ENCODE peak calls at places on chromosomes 7 and 10, in eight cellular contexts. One of them, this sample, is unnamed.

GRCh38 chr10:51857326-51857725 is 157.9 kb upstream of the CSTF2T start:
- DNase-seq in psoas muscle: no peak
- DNase-seq in stimulated activated CD4-positive, alpha-beta T cell treated with anti-CD3 and anti-CD28 coated beads, Interleukin-1b, Interleukin-23, amount 100 ng/mL, for 1 hour: no peak
- DNase-seq in activated T-cell treated with anti-CD3 and anti-CD28 coated beads, Interleukin-2, amount 50 U/mL, for 1 hour: no peak
- DNase-seq in iPS-NIHi11: no peak
- DNase-seq in mammary epithelial cell: no peak
- DNase-seq in activated effector memory CD4-positive, alpha-beta T cell treated with anti-CD3 and anti-CD28 coated beads, Interleukin-2, amount 50 U/mL, for 16 hours: no peak
- DNase-seq in NAMALWA: no peak
- DNase-seq in this sample: no peak

GRCh38 chr10:9331583-9332008 is 1277.1 kb downstream of the GATA3 start:
- DNase-seq in psoas muscle: no peak
- DNase-seq in stimulated activated CD4-positive, alpha-beta T cell treated with anti-CD3 and anti-CD28 coated beads, Interleukin-1b, Interleukin-23, amount 100 ng/mL, for 1 hour: no peak
- DNase-seq in activated T-cell treated with anti-CD3 and anti-CD28 coated beads, Interleukin-2, amount 50 U/mL, for 1 hour: no peak
- DNase-seq in iPS-NIHi11: peak; percentile 60
- DNase-seq in mammary epithelial cell: peak; percentile 18
- DNase-seq in activated effector memory CD4-positive, alpha-beta T cell treated with anti-CD3 and anti-CD28 coated beads, Interleukin-2, amount 50 U/mL, for 16 hours: no peak
- DNase-seq in NAMALWA: peak; percentile 69
- DNase-seq in this sample: no peak

GRCh38 chr10:129918836-129919235 is 45.2 kb downstream of the EBF3 start:
- DNase-seq in psoas muscle: no peak
- DNase-seq in stimulated activated CD4-positive, alpha-beta T cell treated with anti-CD3 and anti-CD28 coated beads, Interleukin-1b, Interleukin-23, amount 100 ng/mL, for 1 hour: no peak
- DNase-seq in activated T-cell treated with anti-CD3 and anti-CD28 coated beads, Interleukin-2, amount 50 U/mL, for 1 hour: no peak
- DNase-seq in iPS-NIHi11: no peak
- DNase-seq in mammary epithelial cell: no peak
- DNase-seq in activated effector memory CD4-positive, alpha-beta T cell treated with anti-CD3 and anti-CD28 coated beads, Interleukin-2, amount 50 U/mL, for 16 hours: peak; percentile 59
- DNase-seq in NAMALWA: no peak
- DNase-seq in this sample: no peak

GRCh38 chr10:31947144-31947926 is 18.7 kb upstream of the ARHGAP12 start:
- DNase-seq in psoas muscle: no peak
- DNase-seq in stimulated activated CD4-positive, alpha-beta T cell treated with anti-CD3 and anti-CD28 coated beads, Interleukin-1b, Interleukin-23, amount 100 ng/mL, for 1 hour: no peak
- DNase-seq in activated T-cell treated with anti-CD3 and anti-CD28 coated beads, Interleukin-2, amount 50 U/mL, for 1 hour: no peak
- DNase-seq in iPS-NIHi11: peak; percentile 38
- DNase-seq in mammary epithelial cell: peak; percentile 84
- DNase-seq in activated effector memory CD4-positive, alpha-beta T cell treated with anti-CD3 and anti-CD28 coated beads, Interleukin-2, amount 50 U/mL, for 16 hours: no peak
- DNase-seq in NAMALWA: peak; percentile 61
- DNase-seq in this sample: no peak

GRCh38 chr7:111089822-111090426 is 1.0 kb upstream of the LRRN3 start:
- DNase-seq in psoas muscle: no peak
- DNase-seq in stimulated activated CD4-positive, alpha-beta T cell treated with anti-CD3 and anti-CD28 coated beads, Interleukin-1b, Interleukin-23, amount 100 ng/mL, for 1 hour: no peak
- DNase-seq in activated T-cell treated with anti-CD3 and anti-CD28 coated beads, Interleukin-2, amount 50 U/mL, for 1 hour: no peak
- DNase-seq in iPS-NIHi11: peak; percentile 47
- DNase-seq in mammary epithelial cell: peak; percentile 24
- DNase-seq in activated effector memory CD4-positive, alpha-beta T cell treated with anti-CD3 and anti-CD28 coated beads, Interleukin-2, amount 50 U/mL, for 16 hours: no peak
- DNase-seq in NAMALWA: peak; percentile 75
- DNase-seq in this sample: no peak

GRCh38 chr7:44084695-44085094 is 2.4 kb upstream of the POLM start:
- DNase-seq in psoas muscle: no peak
- DNase-seq in stimulated activated CD4-positive, alpha-beta T cell treated with anti-CD3 and anti-CD28 coated beads, Interleukin-1b, Interleukin-23, amount 100 ng/mL, for 1 hour: no peak
- DNase-seq in activated T-cell treated with anti-CD3 and anti-CD28 coated beads, Interleukin-2, amount 50 U/mL, for 1 hour: no peak
- DNase-seq in iPS-NIHi11: no peak
- DNase-seq in mammary epithelial cell: no peak
- DNase-seq in activated effector memory CD4-positive, alpha-beta T cell treated with anti-CD3 and anti-CD28 coated beads, Interleukin-2, amount 50 U/mL, for 16 hours: no peak
- DNase-seq in NAMALWA: no peak
- DNase-seq in this sample: no peak

GRCh38 chr7:108210796-108211195 is 80.6 kb upstream of the LAMB4 start:
- DNase-seq in psoas muscle: no peak
- DNase-seq in stimulated activated CD4-positive, alpha-beta T cell treated with anti-CD3 and anti-CD28 coated beads, Interleukin-1b, Interleukin-23, amount 100 ng/mL, for 1 hour: no peak
- DNase-seq in activated T-cell treated with anti-CD3 and anti-CD28 coated beads, Interleukin-2, amount 50 U/mL, for 1 hour: no peak
- DNase-seq in iPS-NIHi11: no peak
- DNase-seq in mammary epithelial cell: peak; percentile 57
- DNase-seq in activated effector memory CD4-positive, alpha-beta T cell treated with anti-CD3 and anti-CD28 coated beads, Interleukin-2, amount 50 U/mL, for 16 hours: no peak
- DNase-seq in NAMALWA: no peak
- DNase-seq in this sample: no peak

GRCh38 chr10:81081887-81082620 is 544.4 kb downstream of the SH2D4B start:
- DNase-seq in psoas muscle: no peak
- DNase-seq in stimulated activated CD4-positive, alpha-beta T cell treated with anti-CD3 and anti-CD28 coated beads, Interleukin-1b, Interleukin-23, amount 100 ng/mL, for 1 hour: no peak
- DNase-seq in activated T-cell treated with anti-CD3 and anti-CD28 coated beads, Interleukin-2, amount 50 U/mL, for 1 hour: no peak
- DNase-seq in iPS-NIHi11: peak; percentile 16
- DNase-seq in mammary epithelial cell: peak; percentile 0
- DNase-seq in activated effector memory CD4-positive, alpha-beta T cell treated with anti-CD3 and anti-CD28 coated beads, Interleukin-2, amount 50 U/mL, for 16 hours: no peak
- DNase-seq in NAMALWA: peak; percentile 43
- DNase-seq in this sample: no peak

GRCh38 chr7:32299133-32299702 is 191.0 kb downstream of the LSM5 start:
- DNase-seq in psoas muscle: peak; percentile 62
- DNase-seq in stimulated activated CD4-positive, alpha-beta T cell treated with anti-CD3 and anti-CD28 coated beads, Interleukin-1b, Interleukin-23, amount 100 ng/mL, for 1 hour: no peak
- DNase-seq in activated T-cell treated with anti-CD3 and anti-CD28 coated beads, Interleukin-2, amount 50 U/mL, for 1 hour: no peak
- DNase-seq in iPS-NIHi11: peak; percentile 49
- DNase-seq in mammary epithelial cell: no peak
- DNase-seq in activated effector memory CD4-positive, alpha-beta T cell treated with anti-CD3 and anti-CD28 coated beads, Interleukin-2, amount 50 U/mL, for 16 hours: no peak
- DNase-seq in NAMALWA: no peak
- DNase-seq in this sample: no peak

GRCh38 chr7:96826089-96826488 is 116.4 kb upstream of the SEM1 start:
- DNase-seq in psoas muscle: no peak
- DNase-seq in stimulated activated CD4-positive, alpha-beta T cell treated with anti-CD3 and anti-CD28 coated beads, Interleukin-1b, Interleukin-23, amount 100 ng/mL, for 1 hour: no peak
- DNase-seq in activated T-cell treated with anti-CD3 and anti-CD28 coated beads, Interleukin-2, amount 50 U/mL, for 1 hour: no peak
- DNase-seq in iPS-NIHi11: no peak
- DNase-seq in mammary epithelial cell: no peak
- DNase-seq in activated effector memory CD4-positive, alpha-beta T cell treated with anti-CD3 and anti-CD28 coated beads, Interleukin-2, amount 50 U/mL, for 16 hours: no peak
- DNase-seq in NAMALWA: no peak
- DNase-seq in this sample: no peak

GRCh38 chr7:132430863-132431822 is 145.1 kb downstream of the PLXNA4 start:
- DNase-seq in psoas muscle: no peak
- DNase-seq in stimulated activated CD4-positive, alpha-beta T cell treated with anti-CD3 and anti-CD28 coated beads, Interleukin-1b, Interleukin-23, amount 100 ng/mL, for 1 hour: no peak
- DNase-seq in activated T-cell treated with anti-CD3 and anti-CD28 coated beads, Interleukin-2, amount 50 U/mL, for 1 hour: peak; percentile 36
- DNase-seq in iPS-NIHi11: no peak
- DNase-seq in mammary epithelial cell: peak; percentile 25
- DNase-seq in activated effector memory CD4-positive, alpha-beta T cell treated with anti-CD3 and anti-CD28 coated beads, Interleukin-2, amount 50 U/mL, for 16 hours: no peak
- DNase-seq in NAMALWA: no peak
- DNase-seq in this sample: peak; percentile 31

GRCh38 chr7:2195403-2196246 is 37.1 kb downstream of the MAD1L1 start:
- DNase-seq in psoas muscle: peak; percentile 77
- DNase-seq in stimulated activated CD4-positive, alpha-beta T cell treated with anti-CD3 and anti-CD28 coated beads, Interleukin-1b, Interleukin-23, amount 100 ng/mL, for 1 hour: no peak
- DNase-seq in activated T-cell treated with anti-CD3 and anti-CD28 coated beads, Interleukin-2, amount 50 U/mL, for 1 hour: no peak
- DNase-seq in iPS-NIHi11: no peak
- DNase-seq in mammary epithelial cell: no peak
- DNase-seq in activated effector memory CD4-positive, alpha-beta T cell treated with anti-CD3 and anti-CD28 coated beads, Interleukin-2, amount 50 U/mL, for 16 hours: no peak
- DNase-seq in NAMALWA: no peak
- DNase-seq in this sample: no peak

GRCh38 chr7:26279405-26279804 is 12.3 kb upstream of the SNX10 start:
- DNase-seq in psoas muscle: no peak
- DNase-seq in stimulated activated CD4-positive, alpha-beta T cell treated with anti-CD3 and anti-CD28 coated beads, Interleukin-1b, Interleukin-23, amount 100 ng/mL, for 1 hour: no peak
- DNase-seq in activated T-cell treated with anti-CD3 and anti-CD28 coated beads, Interleukin-2, amount 50 U/mL, for 1 hour: no peak
- DNase-seq in iPS-NIHi11: no peak
- DNase-seq in mammary epithelial cell: no peak
- DNase-seq in activated effector memory CD4-positive, alpha-beta T cell treated with anti-CD3 and anti-CD28 coated beads, Interleukin-2, amount 50 U/mL, for 16 hours: no peak
- DNase-seq in NAMALWA: peak; percentile 43
- DNase-seq in this sample: no peak

This sample was measured in naive thymus-derived CD8-positive, alpha-beta T cell.